ENCODE peak calls at places on chromosomes 12 and 14, in four cellular contexts. Z is NCI-H1092 treated with DMSO at 0.1 percent for 48 hours, Y is AG10803, G is amygdala. D is an unnamed sample.

GRCh38 chr14:85058170-85058569 is 471.8 kb upstream of the FLRT2 start:
- DNase-seq in Z (no peak), Y (no peak), G (no peak), D (no peak)

GRCh38 chr12:87779016-87779415 is 250.2 kb downstream of the C12orf50 start:
- DNase-seq in Z (no peak), Y (no peak), G (no peak), D (no peak)

GRCh38 chr14:96090441-96091148 is 51.4 kb downstream of the C14orf132 start:
- DNase-seq in Z (peak), Y (peak), G (no peak), D (peak)

GRCh38 chr12:1127021-1127420 is 136.0 kb downstream of the ERC1 start:
- DNase-seq in Z (no peak), Y (no peak), G (no peak), D (no peak)

GRCh38 chr12:124919646-124920352 is 5.3 kb upstream of the UBC start:
- DNase-seq in Z (no peak), Y (peak), G (no peak), D (no peak)

GRCh38 chr12:31353730-31354708 is 28.1 kb upstream of the SINHCAF start:
- DNase-seq in Z (peak), Y (no peak), G (peak), D (peak)

GRCh38 chr12:32399045-32399372 is 349 bp upstream of the FGD4 start:
- DNase-seq in Z (no peak), Y (no peak), G (no peak), D (no peak)

GRCh38 chr12:25377475-25378179 is 126.9 kb upstream of the KRAS start:
- DNase-seq in Z (no peak), Y (peak), G (no peak), D (no peak)

GRCh38 chr12:59115995-59116394 is 195.7 kb upstream of the LRIG3 start:
- DNase-seq in Z (no peak), Y (no peak), G (no peak), D (no peak)

GRCh38 chr12:19234171-19234704 is 104.7 kb downstream of the PLEKHA5 start:
- DNase-seq in Z (peak), Y (peak), G (no peak), D (no peak)